ENCODE peak calls at places on chromosomes 11 and 22, in five cellular contexts. One of them, this sample, is unnamed.
A peak's percentile ranks its signal among the peaks of the same experiment; 100 is the strongest.

GRCh38 chr11:1232328-1233321 is 9.8 kb downstream of the MUC5B start:
- DNase-seq in H1: peak; percentile 39
- DNase-seq in H9: peak; percentile 24
- DNase-seq in mesenchymal stem cell: no peak
- DNase-seq in neuronal stem cell: no peak
- DNase-seq in this sample: no peak

GRCh38 chr11:65424200-65425104 is 1.9 kb downstream of the NEAT1 start:
- DNase-seq in mesenchymal stem cell: peak; percentile 68
- DNase-seq in H9: no peak
- DNase-seq in neuronal stem cell: no peak
- DNase-seq in H1: no peak
- DNase-seq in this sample: no peak

GRCh38 chr11:94604496-94604895 is 37.3 kb downstream of the PIWIL4 start:
- DNase-seq in mesenchymal stem cell: peak; percentile 11
- DNase-seq in H1: no peak
- DNase-seq in H9: no peak
- DNase-seq in neuronal stem cell: no peak
- DNase-seq in this sample: no peak

GRCh38 chr11:62050716-62051115 is 73.1 kb upstream of the INCENP start:
- DNase-seq in neuronal stem cell: no peak
- DNase-seq in mesenchymal stem cell: no peak
- DNase-seq in H9: no peak
- DNase-seq in H1: no peak
- DNase-seq in this sample: peak; percentile 61

GRCh38 chr11:119374632-119375394 is 6.7 kb downstream of the USP2 start:
- DNase-seq in neuronal stem cell: no peak
- DNase-seq in H9: peak; percentile 26
- DNase-seq in H1: peak; percentile 43
- DNase-seq in mesenchymal stem cell: no peak
- DNase-seq in this sample: no peak

GRCh38 chr22:23804781-23805291 is 18.1 kb downstream of the SMARCB1 start:
- DNase-seq in mesenchymal stem cell: no peak
- DNase-seq in H9: no peak
- DNase-seq in H1: no peak
- DNase-seq in neuronal stem cell: no peak
- DNase-seq in this sample: no peak

GRCh38 chr11:102267602-102268001 is 49.7 kb upstream of the BIRC3 start:
- DNase-seq in mesenchymal stem cell: peak; percentile 84
- DNase-seq in H1: no peak
- DNase-seq in neuronal stem cell: no peak
- DNase-seq in H9: no peak
- DNase-seq in this sample: peak; percentile 65

GRCh38 chr11:82718307-82718706 is 15.4 kb downstream of the FAM181B start:
- DNase-seq in neuronal stem cell: peak; percentile 57
- DNase-seq in mesenchymal stem cell: peak; percentile 49
- DNase-seq in H9: peak; percentile 50
- DNase-seq in H1: peak; percentile 54
- DNase-seq in this sample: peak; percentile 70

GRCh38 chr11:77801477-77801876 is 19.0 kb downstream of the RSF1 start:
- DNase-seq in neuronal stem cell: no peak
- DNase-seq in H9: no peak
- DNase-seq in mesenchymal stem cell: no peak
- DNase-seq in H1: no peak
- DNase-seq in this sample: no peak

GRCh38 chr11:92473736-92474135 is 249.1 kb downstream of the FAT3 start:
- DNase-seq in H1: no peak
- DNase-seq in neuronal stem cell: no peak
- DNase-seq in H9: no peak
- DNase-seq in mesenchymal stem cell: no peak
- DNase-seq in this sample: peak; percentile 28

GRCh38 chr22:43110444-43110926 is at the start of gene BIK:
- DNase-seq in neuronal stem cell: peak; percentile 56
- DNase-seq in mesenchymal stem cell: peak; percentile 52
- DNase-seq in H9: peak; percentile 75
- DNase-seq in H1: no peak
- DNase-seq in this sample: peak; percentile 51

GRCh38 chr22:30562391-30562790 is 12.1 kb downstream of the GAL3ST1 start:
- DNase-seq in neuronal stem cell: no peak
- DNase-seq in H9: no peak
- DNase-seq in H1: no peak
- DNase-seq in mesenchymal stem cell: no peak
- DNase-seq in this sample: peak; percentile 19

GRCh38 chr11:66363805-66364535 is 7.6 kb downstream of the SLC29A2 start:
- DNase-seq in H1: peak; percentile 99
- DNase-seq in H9: peak; percentile 94
- DNase-seq in neuronal stem cell: no peak
- DNase-seq in mesenchymal stem cell: no peak
- DNase-seq in this sample: no peak

GRCh38 chr11:126080206-126080941 is 17.7 kb upstream of the CDON start:
- DNase-seq in neuronal stem cell: no peak
- DNase-seq in H9: no peak
- DNase-seq in H1: no peak
- DNase-seq in mesenchymal stem cell: no peak
- DNase-seq in this sample: no peak

GRCh38 chr11:28606930-28607329 is 498.7 kb downstream of the METTL15 start:
- DNase-seq in neuronal stem cell: no peak
- DNase-seq in H1: no peak
- DNase-seq in H9: peak; percentile 65
- DNase-seq in mesenchymal stem cell: peak; percentile 67
- DNase-seq in this sample: no peak

GRCh38 chr11:125201525-125202121 is 37.1 kb downstream of the PKNOX2 start:
- DNase-seq in H9: no peak
- DNase-seq in neuronal stem cell: peak; percentile 52
- DNase-seq in mesenchymal stem cell: no peak
- DNase-seq in H1: no peak
- DNase-seq in this sample: no peak

GRCh38 chr11:369336-370018 is at the start of gene B4GALNT4:
- DNase-seq in mesenchymal stem cell: peak; percentile 59
- DNase-seq in H1: no peak
- DNase-seq in H9: no peak
- DNase-seq in neuronal stem cell: no peak
- DNase-seq in this sample: peak; percentile 33

GRCh38 chr22:20114506-20115475 is 1.1 kb upstream of the RANBP1 start:
- DNase-seq in mesenchymal stem cell: no peak
- DNase-seq in H1: no peak
- DNase-seq in neuronal stem cell: no peak
- DNase-seq in H9: no peak
- DNase-seq in this sample: no peak

GRCh38 chr22:22930222-22930497 is 42.5 kb downstream of the IGLL5 start:
- DNase-seq in H9: no peak
- DNase-seq in H1: no peak
- DNase-seq in neuronal stem cell: no peak
- DNase-seq in mesenchymal stem cell: no peak
- DNase-seq in this sample: no peak

GRCh38 chr11:69553416-69554357 is 72.2 kb downstream of the LINC01488 start:
- DNase-seq in H9: no peak
- DNase-seq in H1: no peak
- DNase-seq in mesenchymal stem cell: no peak
- DNase-seq in neuronal stem cell: no peak
- DNase-seq in this sample: no peak
- H3K14ac ChIP-seq in H9: peak overlapping the region; percentile 37
- H3K14ac ChIP-seq in H1: no peak overlapping the region
- H3K14ac ChIP-seq in mesenchymal stem cell: no peak overlapping the region
- H3K14ac ChIP-seq in neuronal stem cell: no peak overlapping the region
- H3K14ac ChIP-seq in this sample: peak overlapping the region; percentile 20

DNA sequence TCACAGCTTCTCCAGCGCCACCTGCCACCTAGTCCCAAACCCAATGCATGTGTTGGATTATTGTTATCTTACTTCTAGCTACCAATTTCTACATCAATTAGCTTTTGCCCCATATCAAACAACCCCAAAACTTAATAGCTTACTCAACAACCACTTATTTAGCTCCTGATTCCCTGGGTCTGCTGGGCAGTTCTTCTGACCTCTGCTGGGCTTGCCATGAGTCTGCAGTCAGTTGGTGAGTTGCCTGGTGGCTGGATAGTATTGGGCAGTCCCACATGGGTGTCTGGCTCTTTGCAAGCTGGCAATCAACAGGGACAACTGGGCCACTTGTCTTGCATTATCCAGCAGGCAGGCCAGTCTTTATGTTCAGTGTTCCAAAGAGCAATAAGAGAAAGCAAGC is 13.6 kb upstream of the MS4A15 start:
- DNase-seq in neuronal stem cell: no peak
- DNase-seq in mesenchymal stem cell: no peak
- DNase-seq in H1: no peak
- DNase-seq in H9: no peak
- DNase-seq in this sample: no peak
- H2BK12ac ChIP-seq in neuronal stem cell: no peak overlapping the region
- H2BK12ac ChIP-seq in mesenchymal stem cell: no peak overlapping the region
- H2BK12ac ChIP-seq in H1: no peak overlapping the region
- H2BK12ac ChIP-seq in H9: no peak overlapping the region
- H2BK12ac ChIP-seq in this sample: no peak overlapping the region

GRCh38 chr11:63682045-63682915 is 980 bp downstream of the RTN3 start:
- DNase-seq in H9: peak; percentile 44
- DNase-seq in H1: peak; percentile 56
- DNase-seq in mesenchymal stem cell: peak; percentile 60
- DNase-seq in neuronal stem cell: peak; percentile 24
- DNase-seq in this sample: peak; percentile 42
- H3K4ac ChIP-seq in H9: no peak overlapping the region
- H3K4ac ChIP-seq in H1: peak overlapping the region; percentile 57
- H3K4ac ChIP-seq in mesenchymal stem cell: no peak overlapping the region
- H3K4ac ChIP-seq in neuronal stem cell: no peak overlapping the region
- H3K4ac ChIP-seq in this sample: peak overlapping the region; percentile 89

GRCh38 chr11:15711311-15711710 is 596.6 kb downstream of the INSC start:
- DNase-seq in mesenchymal stem cell: no peak
- DNase-seq in H1: peak; percentile 49
- DNase-seq in H9: peak; percentile 68
- DNase-seq in neuronal stem cell: no peak
- DNase-seq in this sample: no peak

GRCh38 chr11:15714641-15715399 is 600.1 kb downstream of the INSC start:
- DNase-seq in H1: no peak
- DNase-seq in H9: no peak
- DNase-seq in mesenchymal stem cell: peak; percentile 37
- DNase-seq in neuronal stem cell: no peak
- DNase-seq in this sample: no peak

GRCh38 chr11:15707971-15708370 is 593.2 kb downstream of the INSC start:
- DNase-seq in H9: peak; percentile 36
- DNase-seq in mesenchymal stem cell: peak; percentile 66
- DNase-seq in H1: no peak
- DNase-seq in neuronal stem cell: no peak
- DNase-seq in this sample: no peak

GRCh38 chr11:15707194-15707593 is 592.5 kb downstream of the INSC start:
- DNase-seq in H9: no peak
- DNase-seq in mesenchymal stem cell: no peak
- DNase-seq in H1: no peak
- DNase-seq in neuronal stem cell: no peak
- DNase-seq in this sample: no peak

DNA sequence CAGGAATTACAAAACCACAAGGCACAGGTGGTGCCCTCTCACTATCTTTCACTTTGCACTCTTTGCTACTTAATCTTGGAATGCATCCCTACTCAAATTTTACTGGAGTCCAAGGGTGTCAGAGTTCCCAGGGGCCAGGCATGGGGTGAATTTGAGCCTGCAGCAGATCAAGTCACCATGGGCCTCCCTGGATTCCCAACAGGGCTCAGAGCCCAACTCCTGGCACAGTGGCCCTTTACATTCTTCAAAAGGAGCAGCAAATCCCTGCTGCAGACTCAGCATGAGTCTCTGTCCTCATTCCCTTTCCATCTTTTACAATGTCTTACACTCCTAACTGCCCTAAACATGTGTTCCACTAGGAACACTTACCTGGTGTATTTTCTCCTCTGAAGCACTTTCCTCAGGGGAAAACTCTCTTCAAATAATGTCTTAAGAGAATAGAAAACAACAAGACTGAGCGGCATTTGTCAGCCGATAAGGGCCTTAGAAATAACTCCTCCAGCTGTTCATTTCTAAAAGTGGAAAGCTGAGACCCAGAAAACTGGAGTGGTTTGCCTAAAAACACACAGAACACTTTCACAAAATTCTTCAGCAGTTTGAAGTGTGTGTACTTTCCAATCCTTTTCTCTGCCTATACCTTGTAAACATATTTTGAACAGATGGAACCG is 596.0 kb downstream of the INSC start:
- DNase-seq in H1: no peak
- DNase-seq in H9: no peak
- DNase-seq in neuronal stem cell: no peak
- DNase-seq in mesenchymal stem cell: no peak
- DNase-seq in this sample: no peak
- H3K14ac ChIP-seq in H1: no peak overlapping the region
- H3K14ac ChIP-seq in H9: no peak overlapping the region
- H3K14ac ChIP-seq in neuronal stem cell: no peak overlapping the region
- H3K14ac ChIP-seq in mesenchymal stem cell: no peak overlapping the region
- H3K14ac ChIP-seq in this sample: no peak overlapping the region

GRCh38 chr11:18233912-18234311 is 2.7 kb downstream of the SAA4 start:
- DNase-seq in H9: no peak
- DNase-seq in H1: no peak
- DNase-seq in mesenchymal stem cell: no peak
- DNase-seq in neuronal stem cell: no peak
- DNase-seq in this sample: no peak

GRCh38 chr11:18236664-18237356 is at the start of gene SAA4:
- DNase-seq in H9: no peak
- DNase-seq in neuronal stem cell: no peak
- DNase-seq in H1: no peak
- DNase-seq in mesenchymal stem cell: no peak
- DNase-seq in this sample: no peak

GRCh38 chr11:18235935-18236334 is 667 bp downstream of the SAA4 start:
- DNase-seq in neuronal stem cell: no peak
- DNase-seq in mesenchymal stem cell: no peak
- DNase-seq in H9: no peak
- DNase-seq in H1: no peak
- DNase-seq in this sample: no peak

GRCh38 chr11:18239655-18240054 is 3.1 kb upstream of the SAA4 start:
- DNase-seq in neuronal stem cell: no peak
- DNase-seq in mesenchymal stem cell: no peak
- DNase-seq in H9: no peak
- DNase-seq in H1: no peak
- DNase-seq in this sample: no peak

DNA sequence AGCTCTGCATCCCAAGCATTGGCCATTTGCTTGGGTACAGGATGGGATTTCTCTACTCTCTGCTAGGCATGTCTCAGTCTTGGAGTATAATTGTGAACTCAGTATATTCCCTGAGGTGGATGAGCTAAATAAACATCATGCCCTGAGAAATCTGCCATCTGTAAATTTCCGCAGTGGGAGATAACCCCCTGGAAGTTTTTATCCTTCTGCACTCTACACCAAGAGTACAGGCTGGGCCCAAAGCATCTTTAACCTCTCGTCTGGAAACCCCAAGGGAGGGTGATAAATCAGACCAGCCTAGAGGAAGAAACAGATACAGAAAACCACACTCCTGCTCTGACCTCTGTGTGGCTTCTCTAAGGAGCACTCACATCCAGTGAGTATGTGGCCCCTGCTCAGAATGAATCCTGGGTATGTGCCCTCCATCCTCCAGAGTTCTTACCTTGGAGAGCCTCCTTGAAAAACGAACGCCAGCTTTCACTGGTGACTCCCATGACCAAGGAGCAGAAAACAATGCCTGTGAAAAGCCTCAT is 1.1 kb downstream of the SAA4 start:
- DNase-seq in mesenchymal stem cell: no peak
- DNase-seq in H1: no peak
- DNase-seq in neuronal stem cell: no peak
- DNase-seq in H9: no peak
- DNase-seq in this sample: no peak
- H2BK12ac ChIP-seq in mesenchymal stem cell: no peak overlapping the region
- H2BK12ac ChIP-seq in H1: no peak overlapping the region
- H2BK12ac ChIP-seq in neuronal stem cell: no peak overlapping the region
- H2BK12ac ChIP-seq in H9: no peak overlapping the region
- H2BK12ac ChIP-seq in this sample: no peak overlapping the region